ENCODE peak calls at places on chromosomes 4 and X, in ten cellular contexts. B is T-helper 2 cell; Y is AG10803; T is activated CD4-positive, alpha-beta T cell treated with anti-CD3 and anti-CD28 coated beads for 48 hours; E is NCI-H345; K is NCI-H526 treated with DMSO at 0.1 percent for 48 hours; W is GM10248; F is neural crest cell; Q is Calu3; X is iris pigment epithelial cell. J is an unnamed sample.

GRCh38 chr4:158314756-158315487 is 104.6 kb downstream of the TMEM144 start:
- DNase-seq in B (no peak), Y (peak), T (no peak), E (no peak), K (no peak), W (no peak), F (no peak), Q (no peak), X (peak), J (no peak)

GRCh38 chr4:16775411-16776154 is 122.9 kb downstream of the LDB2 start:
- DNase-seq in B (no peak), Y (no peak), T (no peak), E (no peak), K (no peak), W (no peak), F (no peak), Q (no peak), X (no peak), J (no peak)

GRCh38 chrX:154350429-154351182 is 23.8 kb downstream of the FLNA start:
- DNase-seq in B (no peak), Y (no peak), T (no peak), E (no peak), K (no peak), W (no peak), F (no peak), Q (no peak), X (no peak), J (no peak)

GRCh38 chrX:1453390-1453783 is 678 bp upstream of the ASMTL start:
- DNase-seq in B (peak), Y (no peak), T (no peak), E (no peak), K (no peak), W (peak), F (no peak), Q (no peak), X (no peak), J (no peak)

GRCh38 chr4:174714393-174715211 is 114.4 kb downstream of the GLRA3 start:
- DNase-seq in B (no peak), Y (peak), T (peak), E (peak), K (peak), W (peak), F (peak), Q (peak), X (peak), J (peak)

GRCh38 chr4:177461606-177462005 is 19.4 kb upstream of the AGA start:
- DNase-seq in B (no peak), Y (no peak), T (no peak), E (no peak), K (no peak), W (no peak), F (no peak), Q (no peak), X (peak), J (no peak)

GRCh38 chr4:30454504-30454903 is 265.7 kb upstream of the PCDH7 start:
- DNase-seq in B (no peak), Y (no peak), T (no peak), E (no peak), K (no peak), W (no peak), F (no peak), Q (no peak), X (no peak), J (no peak)

GRCh38 chr4:71540749-71541269 is 202.0 kb downstream of the SLC4A4 start:
- DNase-seq in B (no peak), Y (peak), T (no peak), E (no peak), K (no peak), W (no peak), F (no peak), Q (no peak), X (no peak), J (peak)

GRCh38 chrX:40871385-40872082 is 136.2 kb upstream of the MED14 start:
- DNase-seq in B (no peak), Y (peak), T (peak), E (no peak), K (no peak), W (peak), F (no peak), Q (no peak), X (peak), J (no peak)

GRCh38 chrX:78104447-78105176 is 564 bp downstream of the PGK1 start:
- DNase-seq in B (peak), Y (peak), T (peak), E (peak), K (peak), W (peak), F (no peak), Q (peak), X (peak), J (peak)